ENCODE peak calls at places on chromosomes 11 and 22, in seven cellular contexts. F is activated CD4-positive, alpha-beta T cell treated with anti-CD3 and anti-CD28 coated beads, Interleukin-2, amount 10 ng/mL, durations not matched to agents 24 days and 14 days; D is stimulated activated CD4-positive, alpha-beta T cell treated with anti-CD3 and anti-CD28 coated beads, Interleukin-4, amount 100 ng/mL, for 48 hours; V is RWPE1; M is stimulated activated CD8-positive, alpha-beta memory T cell treated with anti-CD3 and anti-CD28 coated beads, Interleukin-4, amount 100 ng/mL, for 24 hours; L is MV-4-11; I is ACHN. R is an unnamed sample.
A peak's percentile ranks its signal among the peaks of the same experiment; 100 is the strongest.

GRCh38 chr22:49936018-49936972 is 17.9 kb downstream of the CRELD2 start:
- DNase-seq in F (peak; percentile 97), I (peak; percentile 84), D (peak; percentile 97), L (peak; percentile 64), V (peak; percentile 38), M (peak; percentile 98), R (peak; percentile 86)

GRCh38 chr11:46447544-46447943 is 56.0 kb upstream of the CHRM4 start:
- DNase-seq in M (no peak), I (no peak), D (no peak), V (no peak), L (no peak), F (no peak), R (no peak)

GRCh38 chr11:111602865-111603632 is 800 bp downstream of the SIK2 start:
- DNase-seq in F (peak; percentile 70), M (no peak), L (no peak), D (no peak), I (peak; percentile 33), V (peak; percentile 26), R (peak; percentile 50)

GRCh38 chr11:20415432-20415831 is 27.9 kb downstream of the PRMT3 start:
- DNase-seq in I (no peak), V (no peak), D (no peak), L (no peak), F (no peak), M (no peak), R (no peak)

GRCh38 chr22:25092119-25092518 is 107.5 kb upstream of the CRYBB3 start:
- DNase-seq in L (no peak), M (no peak), F (no peak), D (no peak), I (no peak), V (no peak), R (no peak)

GRCh38 chr22:21568207-21569075 is 927 bp downstream of the UBE2L3 start:
- DNase-seq in F (peak; percentile 80), I (peak; percentile 32), L (peak; percentile 11), V (no peak), D (no peak), M (no peak), R (peak; percentile 39)

GRCh38 chr11:72930011-72930410 is 115.8 kb downstream of the ATG16L2 start:
- DNase-seq in D (no peak), V (no peak), M (no peak), L (no peak), I (no peak), F (no peak), R (no peak)

GRCh38 chr11:56152333-56152732 is 7.8 kb downstream of the OR8K5 start:
- DNase-seq in I (no peak), F (no peak), V (no peak), M (no peak), L (no peak), D (no peak), R (no peak)

GRCh38 chr11:77154381-77155081 is 26.5 kb downstream of the MYO7A start:
- DNase-seq in L (no peak), I (no peak), V (no peak), D (no peak), M (no peak), F (no peak), R (no peak)

GRCh38 chr11:70007796-70008195 is 70.3 kb upstream of the ANO1 start:
- DNase-seq in V (no peak), M (no peak), L (no peak), I (no peak), F (no peak), D (no peak), R (no peak)

GRCh38 chr11:34997872-34998548 is 81.6 kb downstream of the PDHX start:
- DNase-seq in I (peak; percentile 55), F (no peak), M (no peak), L (peak; percentile 47), D (no peak), V (peak; percentile 44), R (no peak)

GRCh38 chr11:73163638-73164174 is 21.6 kb upstream of the FCHSD2 start:
- DNase-seq in F (no peak), V (no peak), I (no peak), D (no peak), L (no peak), M (no peak), R (no peak)

GRCh38 chr22:26751217-26751616 is 93.8 kb downstream of the MIAT start:
- DNase-seq in F (no peak), L (no peak), V (no peak), M (no peak), D (no peak), I (no peak), R (no peak)

GRCh38 chr11:34356918-34357645 is 728 bp downstream of the ABTB2 start:
- DNase-seq in M (no peak), V (peak; percentile 34), F (peak; percentile 86), I (peak; percentile 24), D (peak; percentile 31), L (peak; percentile 42), R (peak; percentile 67)

GRCh38 chr22:37930952-37931440 is 22.4 kb downstream of the C22orf23 start:
- DNase-seq in L (no peak), F (no peak), D (no peak), I (no peak), M (no peak), V (no peak), R (no peak)

GRCh38 chr11:11056749-11057471 is 199.1 kb upstream of the ZBED5 start:
- DNase-seq in V (no peak), L (no peak), M (no peak), I (no peak), D (no peak), F (no peak), R (no peak)

GRCh38 chr11:112279901-112280267 is 19.2 kb upstream of the PLET1 start:
- DNase-seq in I (peak; percentile 53), V (peak; percentile 55), M (peak; percentile 62), D (peak; percentile 68), F (peak; percentile 92), L (peak; percentile 27), R (peak; percentile 61)

GRCh38 chr22:48577691-48578090 is 1250.0 kb downstream of the BRD1 start:
- DNase-seq in V (no peak), F (no peak), L (no peak), D (no peak), M (no peak), I (no peak), R (no peak)

GRCh38 chr11:134661660-134662059 is 249.6 kb upstream of the B3GAT1 start:
- DNase-seq in V (no peak), D (no peak), F (no peak), M (no peak), I (no peak), L (no peak), R (no peak)

GRCh38 chr11:32118025-32118974 is 27.4 kb downstream of the RCN1 start:
- DNase-seq in I (peak; percentile 25), V (no peak), M (no peak), D (no peak), L (peak; percentile 65), F (no peak), R (no peak)

GRCh38 chr11:130904380-130904779 is 11.9 kb downstream of the SNX19 start:
- DNase-seq in D (no peak), M (no peak), V (peak; percentile 34), I (peak; percentile 37), L (no peak), F (no peak), R (no peak)

GRCh38 chr22:42676059-42676607 is 26.9 kb upstream of the CYB5R3 start:
- DNase-seq in D (no peak), M (no peak), F (no peak), L (no peak), I (no peak), V (no peak), R (no peak)

GRCh38 chr11:64762916-64763803 is 3.4 kb upstream of the PYGM start:
- DNase-seq in D (no peak), M (no peak), L (peak; percentile 69), V (no peak), I (peak; percentile 35), F (peak; percentile 78), R (peak; percentile 54)

GRCh38 chr11:60477035-60477445 is 15.5 kb upstream of the MS4A12 start:
- DNase-seq in L (peak; percentile 94), I (no peak), M (no peak), F (no peak), V (no peak), D (no peak), R (no peak)

GRCh38 chr11:18100926-18101656 is 4.8 kb downstream of the SAAL1 start:
- DNase-seq in M (no peak), V (no peak), I (no peak), D (no peak), L (no peak), F (no peak), R (no peak)

GRCh38 chr11:118621071-118621815 is 13.8 kb downstream of the PHLDB1 start:
- DNase-seq in D (no peak), V (peak; percentile 82), M (no peak), I (peak; percentile 89), L (peak; percentile 57), F (peak; percentile 76), R (peak; percentile 84)

GRCh38 chr11:111542606-111543275 is 2.2 kb downstream of the LAYN start:
- DNase-seq in L (no peak), I (no peak), F (no peak), M (no peak), V (no peak), D (no peak), R (no peak)

GRCh38 chr11:87128372-87128771 is 90.6 kb downstream of the TMEM135 start:
- DNase-seq in D (no peak), L (no peak), F (no peak), V (no peak), M (no peak), I (no peak), R (no peak)

GRCh38 chr11:30860970-30861369 is 274.8 kb upstream of the MPPED2 start:
- DNase-seq in F (no peak), V (no peak), M (no peak), D (no peak), L (no peak), I (no peak), R (no peak)